ENCODE peak calls at places on chromosomes 2 and 18, in nine cellular contexts. V, E, P, D, H, Z, T, F and J are unnamed samples.

GRCh38 chr2:78940998-78941397 is 84.5 kb upstream of the REG3G start:
- DNase-seq in V (no peak), E (no peak), P (no peak), D (no peak), H (no peak), Z (no peak), T (no peak), F (no peak), J (no peak)

GRCh38 chr18:12406376-12407111 is 1.2 kb upstream of the PRELID3A start:
- DNase-seq in V (no peak), E (no peak), P (no peak), D (no peak), H (no peak), Z (no peak), T (no peak), F (no peak), J (peak; percentile 22)

GRCh38 chr18:6819332-6819731 is 89.8 kb downstream of the ARHGAP28 start:
- DNase-seq in V (no peak), E (no peak), P (no peak), D (no peak), H (no peak), Z (no peak), T (no peak), F (no peak), J (no peak)

GRCh38 chr2:55112229-55113016 is 62.2 kb upstream of the RTN4 start:
- DNase-seq in V (no peak), E (no peak), P (no peak), D (peak; percentile 76), H (peak; percentile 85), Z (peak; percentile 93), T (peak; percentile 34), F (no peak), J (no peak)

GRCh38 chr18:3223356-3223755 is 3.6 kb upstream of the MYOM1 start:
- DNase-seq in V (no peak), E (no peak), P (no peak), D (no peak), H (no peak), Z (no peak), T (no peak), F (no peak), J (no peak)

GRCh38 chr2:14385043-14385442 is 247.5 kb upstream of the LRATD1 start:
- DNase-seq in V (no peak), E (no peak), P (peak; percentile 14), D (peak; percentile 1), H (no peak), Z (no peak), T (no peak), F (no peak), J (no peak)

GRCh38 chr2:206584323-206585116 is 57.8 kb upstream of the FAM237A start:
- DNase-seq in V (no peak), E (no peak), P (peak; percentile 64), D (no peak), H (peak; percentile 17), Z (no peak), T (no peak), F (no peak), J (no peak)

GRCh38 chr18:58186258-58186948 is 142.4 kb downstream of the NEDD4L start:
- DNase-seq in V (no peak), E (no peak), P (peak; percentile 98), D (peak; percentile 52), H (no peak), Z (no peak), T (no peak), F (no peak), J (no peak)

GRCh38 chr2:168244318-168244717 is 3.1 kb downstream of the STK39 start:
- DNase-seq in V (peak; percentile 4), E (peak; percentile 43), P (peak; percentile 89), D (no peak), H (no peak), Z (no peak), T (peak; percentile 17), F (no peak), J (peak; percentile 66)

GRCh38 chr18:54100920-54101319 is 123.5 kb downstream of the MBD2 start:
- DNase-seq in V (no peak), E (no peak), P (peak; percentile 64), D (peak; percentile 28), H (no peak), Z (no peak), T (no peak), F (no peak), J (no peak)

GRCh38 chr2:238284802-238285515 is 3.5 kb downstream of the PER2 start:
- DNase-seq in V (no peak), E (no peak), P (no peak), D (no peak), H (no peak), Z (no peak), T (no peak), F (no peak), J (no peak)

GRCh38 chr2:120660771-120661459 is 74.8 kb upstream of the GLI2 start:
- DNase-seq in V (no peak), E (no peak), P (no peak), D (no peak), H (peak; percentile 69), Z (no peak), T (no peak), F (no peak), J (no peak)